ENCODE peak calls at places on chromosomes 1 and 21, in six cellular contexts. G is PC-3, E is GM23248, P is HCT116, B is OCI-LY7, C is MM.1S. R is an unnamed sample. For H3K4me1, the result is how much of the 10 kb centered on the place peaks cover.

GRCh38 chr1:56535949-56536348 is 43.4 kb downstream of the PLPP3 start:
- DNase-seq in G (no peak), E (no peak), P (no peak), B (no peak), C (no peak), R (no peak)

GRCh38 chr1:229714964-229715603 is 89.0 kb downstream of the URB2 start:
- DNase-seq in G (peak), E (peak), P (peak), B (peak), C (peak), R (no peak)

GRCh38 chr1:27863552-27863943 is 8.8 kb upstream of the THEMIS2 start:
- DNase-seq in G (no peak), E (no peak), P (no peak), B (no peak), C (no peak), R (no peak)

GRCh38 chr1:88327391-88328267 is 356.4 kb upstream of the PKN2 start:
- DNase-seq in G (peak), E (peak), P (peak), B (no peak), C (no peak), R (peak)

GRCh38 chr21:33362044-33362555 is 37.3 kb downstream of the IFNAR1 start:
- DNase-seq in G (peak), E (no peak), P (no peak), B (peak), C (peak), R (peak)

GRCh38 chr1:178134061-178134460 is 40.2 kb downstream of the RASAL2 start:
- DNase-seq in G (peak), E (peak), P (no peak), B (no peak), C (no peak), R (no peak)

GRCh38 chr1:44619261-44619900 is 54.9 kb downstream of the TMEM53 start:
- DNase-seq in G (no peak), E (peak), P (no peak), B (no peak), C (no peak), R (no peak)

GRCh38 chr1:210132582-210132981 is 100.0 kb upstream of the SERTAD4 start:
- DNase-seq in G (peak), E (peak), P (no peak), B (peak), C (peak), R (peak)

GRCh38 chr21:37793660-37794059 is 122.6 kb downstream of the KCNJ6 start:
- DNase-seq in G (no peak), E (peak), P (no peak), B (no peak), C (peak), R (no peak)

GRCh38 chr1:24905979-24906720 is 23.9 kb downstream of the RUNX3 start:
- DNase-seq in G (no peak), E (no peak), P (no peak), B (no peak), C (no peak), R (no peak)

GRCh38 chr1:15989776-15990175 is 13.9 kb upstream of the ZBTB17 start:
- DNase-seq in G (no peak), E (no peak), P (no peak), B (no peak), C (no peak), R (no peak)
- TF ChIP-seq EZH2phosphoT487 in G (no peak), E (no peak), P (no peak), B (no peak), C (no peak), R (no peak)

GRCh38 chr1:6198646-6199297 is 623 bp downstream of the RPL22 start:
- DNase-seq in G (no peak), E (peak), P (no peak), B (peak), C (peak), R (no peak)
- H2AFZ ChIP-seq in G (peak), E (peak), P (no peak), B (no peak), C (peak), R (peak)

GRCh38 chr1:162709132-162709860 is 77.0 kb downstream of the DDR2 start:
- DNase-seq in G (no peak), E (no peak), P (no peak), B (no peak), C (no peak), R (no peak)

GRCh38 chr1:162703708-162704107 is 71.4 kb downstream of the DDR2 start:
- DNase-seq in G (no peak), E (no peak), P (no peak), B (no peak), C (no peak), R (no peak)

GRCh38 chr1:162704673-162705424 is 72.6 kb downstream of the DDR2 start:
- DNase-seq in G (no peak), E (no peak), P (no peak), B (no peak), C (no peak), R (no peak)

GRCh38 chr1:162708286-162708685 is 76.0 kb downstream of the DDR2 start:
- DNase-seq in G (no peak), E (no peak), P (no peak), B (no peak), C (no peak), R (no peak)

DNA sequence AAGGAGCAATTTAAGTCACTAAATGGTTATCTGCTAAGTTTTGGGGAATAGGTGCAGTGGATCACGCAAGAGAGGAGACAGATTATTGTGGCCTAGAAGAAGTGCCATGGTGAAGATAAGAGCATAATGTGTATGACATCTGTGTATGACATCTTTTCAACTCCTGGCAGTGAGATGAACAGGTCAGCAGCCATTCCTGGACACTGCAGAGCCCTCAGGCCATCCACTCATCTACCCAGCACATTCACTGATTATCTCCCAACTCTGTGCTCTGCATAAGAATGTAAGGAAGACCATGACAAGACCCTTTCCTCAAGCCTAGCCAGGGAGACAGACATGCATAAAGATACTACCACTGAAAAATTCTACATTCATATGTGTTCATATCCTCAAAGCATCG is 73.7 kb downstream of the DDR2 start:
- DNase-seq in G (no peak), E (no peak), P (no peak), B (no peak), C (no peak), R (no peak)
- H3K4me1 ChIP-seq in G (under half), E (under half), P (under half), B (under half), C (under half), R (under half)

GRCh38 chr1:17280436-17280835 is 27.6 kb upstream of the PADI4 start:
- DNase-seq in G (no peak), E (no peak), P (no peak), B (no peak), C (no peak), R (no peak)
- TF ChIP-seq EZH2phosphoT487 in G (no peak), E (no peak), P (no peak), B (no peak), C (no peak), R (no peak)

GRCh38 chr1:201361652-201362504 is 15.6 kb downstream of the TNNT2 start:
- DNase-seq in G (peak), E (peak), P (peak), B (peak), C (peak), R (peak)
- H2AFZ ChIP-seq in G (no peak), E (no peak), P (no peak), B (no peak), C (no peak), R (no peak)

GRCh38 chr1:172342584-172343245 is 77.8 kb upstream of the C1orf105 start:
- DNase-seq in G (peak), E (peak), P (no peak), B (no peak), C (no peak), R (no peak)
- H3K4me1 ChIP-seq in G (under half), E (under half), P (under half), B (under half), C (under half), R (under half)